ENCODE peak calls at places on chromosomes 16 and 17, in ten cellular contexts. L is nephron progenitor cell, E is foreskin fibroblast, V is ascending aorta, T is Peyer's patch, R is AG04450, Q is heart right ventricle, W is AG10803, X is upper lobe of left lung, U is psoas muscle. C is an unnamed sample.

GRCh38 chr16:56246051-56246817 is 54.9 kb downstream of the GNAO1 start:
- DNase-seq in R (no peak), T (no peak), W (peak), L (peak), X (peak), V (no peak), U (no peak), Q (no peak), E (peak), C (no peak)

GRCh38 chr16:71254832-71255560 is 24.5 kb upstream of the HYDIN start:
- DNase-seq in L (no peak), E (no peak), R (no peak), V (no peak), X (no peak), Q (no peak), W (no peak), T (no peak), U (no peak), C (no peak)

GRCh38 chr17:49784636-49785035 is 3.8 kb upstream of the KAT7 start:
- DNase-seq in R (no peak), E (no peak), X (no peak), Q (no peak), U (no peak), W (no peak), T (no peak), V (no peak), L (no peak), C (no peak)

GRCh38 chr16:76237471-76237870 is 39.7 kb upstream of the CNTNAP4 start:
- DNase-seq in V (no peak), U (no peak), Q (no peak), X (no peak), T (no peak), R (no peak), L (no peak), W (no peak), E (no peak), C (no peak)

GRCh38 chr17:48545022-48545376 is at the start of gene HOXB2:
- DNase-seq in T (no peak), L (peak), V (no peak), R (no peak), X (no peak), W (peak), Q (no peak), E (peak), U (no peak), C (peak)

GRCh38 chr16:30472328-30472942 is at the start of gene ITGAL:
- DNase-seq in U (peak), Q (peak), W (no peak), R (no peak), X (peak), L (no peak), V (peak), T (peak), E (no peak), C (no peak)

GRCh38 chr17:4710693-4711634 is 532 bp downstream of the ARRB2 start:
- DNase-seq in U (peak), W (no peak), L (no peak), V (no peak), R (no peak), T (no peak), Q (no peak), X (peak), E (no peak), C (peak)

GRCh38 chr17:57463103-57463885 is 207.0 kb downstream of the MSI2 start:
- DNase-seq in W (peak), E (no peak), V (no peak), R (no peak), L (no peak), X (no peak), Q (no peak), T (no peak), U (no peak), C (no peak)

GRCh38 chr17:37831492-37831891 is 86.6 kb upstream of the HNF1B start:
- DNase-seq in L (no peak), U (no peak), E (no peak), X (no peak), T (no peak), R (no peak), W (no peak), V (no peak), Q (no peak), C (no peak)

GRCh38 chr16:47731252-47731651 is 270.1 kb downstream of the PHKB start:
- DNase-seq in W (peak), U (no peak), X (no peak), T (no peak), R (peak), L (no peak), E (peak), V (no peak), Q (no peak), C (no peak)

GRCh38 chr17:4588862-4589625 is 4.7 kb downstream of the SMTNL2 start:
- DNase-seq in V (no peak), X (no peak), R (no peak), T (no peak), Q (no peak), L (no peak), W (no peak), U (peak), E (no peak), C (no peak)

GRCh38 chr17:47736501-47737211 is 3.6 kb downstream of the TBX21 start:
- DNase-seq in Q (no peak), W (no peak), R (no peak), L (no peak), X (no peak), V (no peak), T (no peak), E (no peak), U (no peak), C (no peak)

GRCh38 chr17:18966831-18967624 is 15.1 kb downstream of the SLC5A10 start:
- DNase-seq in R (no peak), L (peak), Q (no peak), W (peak), T (no peak), V (no peak), X (no peak), E (peak), U (no peak), C (no peak)

GRCh38 chr16:73025506-73026131 is 22.3 kb downstream of the ZFHX3 start:
- DNase-seq in U (peak), X (no peak), L (no peak), Q (no peak), E (no peak), R (no peak), T (no peak), V (no peak), W (peak), C (no peak)

GRCh38 chr16:75208242-75208825 is 1.4 kb upstream of the CTRB2 start:
- DNase-seq in T (no peak), X (no peak), W (no peak), E (no peak), Q (no peak), R (no peak), V (no peak), L (no peak), U (peak), C (no peak)

GRCh38 chr16:22278418-22278817 is 18.8 kb upstream of the POLR3E start:
- DNase-seq in E (no peak), X (no peak), T (no peak), Q (no peak), L (no peak), W (no peak), U (no peak), R (no peak), V (no peak), C (no peak)

GRCh38 chr17:27586203-27586701 is 44.7 kb upstream of the LGALS9 start:
- DNase-seq in W (peak), X (no peak), L (no peak), Q (no peak), T (no peak), E (peak), U (no peak), R (peak), V (no peak), C (no peak)

GRCh38 chr16:1990336-1991134 is 765 bp downstream of the SYNGR3 start:
- DNase-seq in R (no peak), W (no peak), E (no peak), U (no peak), T (no peak), Q (no peak), L (peak), X (peak), V (no peak), C (peak)

GRCh38 chr16:30368122-30368791 is 2.0 kb downstream of the TBC1D10B start:
- DNase-seq in T (no peak), R (no peak), E (peak), V (no peak), Q (no peak), W (peak), X (peak), U (no peak), L (no peak), C (no peak)

GRCh38 chr16:84502581-84502980 is 1.9 kb downstream of the MEAK7 start:
- DNase-seq in T (no peak), E (peak), V (no peak), R (no peak), X (no peak), W (peak), U (no peak), Q (no peak), L (no peak), C (no peak)

GRCh38 chr17:45229681-45230409 is 8.2 kb downstream of the FMNL1 start:
- DNase-seq in Q (no peak), T (no peak), L (no peak), R (no peak), U (peak), W (no peak), V (no peak), X (no peak), E (no peak), C (peak)

GRCh38 chr16:71648162-71648561 is 22.2 kb downstream of the MARVELD3 start:
- DNase-seq in E (no peak), R (no peak), Q (no peak), X (no peak), T (no peak), U (no peak), W (no peak), V (no peak), L (no peak), C (no peak)

GRCh38 chr17:67801626-67802175 is 23.6 kb upstream of the BPTF start:
- DNase-seq in Q (no peak), E (no peak), R (no peak), X (no peak), W (no peak), V (no peak), T (no peak), U (no peak), L (no peak), C (no peak)

GRCh38 chr17:1000597-1001490 is 3.9 kb downstream of the TIMM22 start:
- DNase-seq in X (no peak), L (no peak), T (no peak), U (peak), E (peak), W (peak), V (no peak), Q (no peak), R (no peak), C (no peak)

GRCh38 chr17:27521281-27522027 is 65.2 kb downstream of the KSR1 start:
- DNase-seq in W (no peak), Q (no peak), T (no peak), E (no peak), U (no peak), L (no peak), V (no peak), R (no peak), X (no peak), C (no peak)

GRCh38 chr17:21171970-21172510 is 41.9 kb downstream of the TMEM11 start:
- DNase-seq in L (no peak), W (no peak), R (no peak), U (no peak), T (no peak), X (no peak), V (no peak), Q (no peak), E (no peak), C (no peak)

GRCh38 chr17:70320642-70321345 is 151.5 kb downstream of the KCNJ2 start:
- DNase-seq in U (no peak), V (no peak), Q (no peak), R (no peak), L (no peak), T (no peak), W (peak), E (no peak), X (peak), C (no peak)

GRCh38 chr16:48383877-48384304 is 1.3 kb downstream of the SIAH1 start:
- DNase-seq in E (no peak), U (no peak), V (no peak), X (no peak), Q (no peak), R (no peak), T (no peak), W (no peak), L (peak), C (no peak)

GRCh38 chr17:78284146-78284545 is 52.7 kb downstream of the TMEM235 start:
- DNase-seq in V (no peak), X (peak), T (peak), L (no peak), E (peak), Q (no peak), R (peak), U (no peak), W (peak), C (no peak)

GRCh38 chr16:1941924-1942809 is 832 bp downstream of the MSRB1 start:
- DNase-seq in V (no peak), R (no peak), T (no peak), E (no peak), U (no peak), L (no peak), X (peak), Q (no peak), W (peak), C (no peak)

GRCh38 chr17:15941781-15942180 is 3.1 kb upstream of the ADORA2B start:
- DNase-seq in L (no peak), T (peak), W (no peak), R (no peak), Q (no peak), E (no peak), U (no peak), X (no peak), V (no peak), C (no peak)

GRCh38 chr17:77479817-77480508 is 339.2 kb downstream of the SEC14L1 start:
- DNase-seq in X (no peak), L (no peak), W (no peak), T (no peak), E (no peak), U (no peak), V (no peak), Q (no peak), R (no peak), C (peak)

GRCh38 chr17:44110823-44111633 is 12.4 kb downstream of the HDAC5 start:
- DNase-seq in T (peak), E (peak), R (no peak), X (peak), V (peak), W (peak), L (peak), Q (peak), U (peak), C (peak)

GRCh38 chr16:974606-975312 is 4.0 kb upstream of the LMF1 start:
- DNase-seq in T (no peak), V (no peak), U (peak), Q (no peak), R (no peak), E (no peak), X (no peak), L (no peak), W (no peak), C (no peak)

GRCh38 chr17:5901731-5902660 is 168.2 kb upstream of the WSCD1 start:
- DNase-seq in T (no peak), X (no peak), V (no peak), R (no peak), U (no peak), W (no peak), E (no peak), L (peak), Q (no peak), C (peak)

GRCh38 chr17:7079581-7080444 is at the start of gene CLEC10A:
- DNase-seq in L (no peak), Q (no peak), T (no peak), U (peak), E (no peak), V (no peak), R (no peak), X (no peak), W (no peak), C (no peak)

GRCh38 chr17:77160032-77160876 is 19.5 kb downstream of the SEC14L1 start:
- DNase-seq in E (no peak), W (peak), T (no peak), X (no peak), L (no peak), V (no peak), U (no peak), Q (no peak), R (no peak), C (no peak)

GRCh38 chr16:28300327-28300726 is 8.0 kb downstream of the SBK1 start:
- DNase-seq in T (no peak), W (no peak), R (no peak), L (no peak), E (no peak), V (no peak), U (no peak), Q (no peak), X (no peak), C (no peak)

DNA sequence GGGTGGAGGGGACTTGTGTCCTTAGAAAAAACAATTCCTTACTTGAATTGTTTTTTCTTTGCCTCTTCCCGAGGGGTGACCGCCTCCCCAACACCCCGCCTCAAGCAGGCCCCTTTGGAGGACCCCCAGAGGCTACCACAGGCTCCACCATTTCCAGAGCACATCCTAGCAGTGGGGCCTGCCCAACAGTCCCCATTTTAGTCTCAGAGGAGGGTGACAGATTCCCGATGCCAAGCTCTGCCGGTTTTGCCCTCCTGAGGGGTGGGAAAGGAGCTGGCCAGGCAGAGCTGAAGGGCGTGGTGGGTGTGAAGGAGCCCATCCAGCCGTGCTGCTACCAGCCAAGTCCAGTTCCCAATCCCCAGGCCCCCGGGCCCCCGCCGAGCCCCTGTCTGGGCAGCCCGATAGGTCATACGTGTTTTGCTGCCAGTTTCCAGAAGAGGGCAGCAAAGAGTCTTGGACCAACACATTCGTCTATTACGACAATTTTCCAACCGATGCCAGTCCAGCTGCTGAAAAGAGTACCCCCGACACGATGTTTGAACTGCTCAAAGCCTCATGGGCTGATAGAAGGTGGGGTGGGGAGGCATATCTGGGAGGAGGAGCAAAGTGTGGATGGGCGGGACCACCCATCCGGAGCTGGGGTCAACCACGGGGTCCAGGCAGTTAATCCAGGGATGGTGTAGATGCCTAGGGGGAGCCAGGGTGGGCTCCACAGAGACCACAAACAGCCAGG is 18.8 kb upstream of the GAA start:
- DNase-seq in E (peak), Q (peak), R (peak), V (no peak), T (no peak), W (peak), X (peak), L (peak), U (peak), C (peak)
- TF ChIP-seq CTCF in E (peak), Q (peak), R (peak), V (peak), T (peak), W (peak), X (peak), L (peak), U (peak), C (peak)

GRCh38 chr16:57945740-57946138 is 25.2 kb downstream of the CNGB1 start:
- DNase-seq in X (no peak), U (no peak), T (no peak), V (no peak), L (no peak), W (no peak), R (no peak), E (no peak), Q (no peak), C (no peak)
- TF ChIP-seq CTCF in X (no peak), U (no peak), T (no peak), V (no peak), L (no peak), W (peak), R (peak), E (no peak), Q (no peak), C (peak)

GRCh38 chr16:86042996-86043725 is 144.2 kb downstream of the IRF8 start:
- DNase-seq in R (no peak), Q (no peak), T (peak), U (no peak), L (no peak), V (no peak), E (no peak), W (no peak), X (no peak), C (no peak)

GRCh38 chr16:86046026-86046713 is 147.2 kb downstream of the IRF8 start:
- DNase-seq in T (peak), V (no peak), E (no peak), L (peak), W (no peak), X (no peak), R (no peak), U (no peak), Q (no peak), C (no peak)

GRCh38 chr16:86044881-86045600 is 146.1 kb downstream of the IRF8 start:
- DNase-seq in T (peak), W (no peak), X (no peak), L (no peak), U (no peak), Q (no peak), R (no peak), V (no peak), E (no peak), C (no peak)

GRCh38 chr16:86045601-86045971 is 146.6 kb downstream of the IRF8 start:
- DNase-seq in V (no peak), R (no peak), Q (no peak), E (no peak), W (no peak), T (no peak), L (no peak), X (no peak), U (no peak), C (no peak)

GRCh38 chr16:86044241-86044671 is 145.3 kb downstream of the IRF8 start:
- DNase-seq in W (peak), E (peak), R (peak), L (peak), Q (no peak), U (no peak), X (no peak), T (peak), V (no peak), C (peak)
- TF ChIP-seq CTCF in W (peak), E (peak), R (peak), L (peak), Q (peak), U (no peak), X (peak), T (peak), V (no peak), C (peak)

GRCh38 chr16:4847774-4848587 is 700 bp downstream of the UBN1 start:
- DNase-seq in Q (peak), U (peak), E (peak), R (no peak), V (no peak), W (peak), T (peak), L (peak), X (peak), C (peak)

GRCh38 chr16:4850211-4850610 is 2.9 kb downstream of the UBN1 start:
- DNase-seq in V (no peak), U (no peak), W (peak), X (no peak), E (peak), L (no peak), Q (no peak), T (no peak), R (no peak), C (no peak)

GRCh38 chr16:4846901-4847773 is at the start of the genes GLYR1 and UBN1:
- DNase-seq in T (peak), X (peak), V (peak), L (peak), Q (peak), W (peak), R (peak), E (peak), U (peak), C (peak)

GRCh38 chr16:4840984-4841383 is 6.1 kb downstream of the GLYR1 start:
- DNase-seq in V (no peak), U (no peak), L (no peak), X (no peak), E (no peak), Q (no peak), T (no peak), W (no peak), R (no peak), C (no peak)

DNA sequence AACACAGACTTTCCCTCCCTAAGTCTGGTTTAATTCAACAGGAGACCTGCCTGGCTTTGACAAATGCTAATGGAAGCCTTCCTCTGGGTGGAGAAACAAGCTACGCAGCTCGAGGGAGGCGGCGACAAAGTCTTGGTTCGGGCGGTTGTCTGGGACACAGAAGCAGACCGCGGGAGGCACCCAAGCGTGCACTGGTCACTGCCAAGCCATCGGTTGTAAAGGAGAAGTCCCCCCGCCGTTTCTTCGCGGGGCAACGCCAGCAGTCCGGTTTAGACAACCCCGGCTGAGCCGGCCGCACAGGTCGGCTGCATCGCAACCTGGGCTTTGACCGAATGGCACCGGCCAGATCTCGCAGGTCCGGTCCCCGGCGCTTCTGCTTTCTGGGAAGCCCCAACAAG is 586 bp downstream of the GLYR1 start:
- DNase-seq in V (no peak), X (peak), T (peak), W (peak), U (peak), E (peak), R (no peak), L (peak), Q (peak), C (peak)
- TF ChIP-seq CTCF in V (no peak), X (no peak), T (no peak), W (no peak), U (no peak), E (no peak), R (no peak), L (no peak), Q (no peak), C (no peak)

GRCh38 chr17:59853168-59853918 is 39.4 kb downstream of the TUBD1 start:
- DNase-seq in R (peak), Q (no peak), V (no peak), U (no peak), L (no peak), W (peak), E (peak), T (peak), X (no peak), C (peak)
- TF ChIP-seq CTCF in R (peak), Q (peak), V (no peak), U (peak), L (no peak), W (peak), E (peak), T (peak), X (no peak), C (peak)

C was measured in glutamatergic neuron.